ENCODE peak calls at places on chromosome 21, in five cellular contexts. G, B, K, Z and Y are unnamed samples. For H3K27me3 and H3K36me3, the result is how much of the 10 kb centered on the place peaks cover.

GRCh38 chr21:32921632-32922230 is 104.0 kb upstream of the OLIG2 start:
- DNase-seq in B (peak), Z (peak), G (no peak), K (no peak), Y (peak)

GRCh38 chr21:43908167-43908566 is 43.1 kb downstream of the AGPAT3 start:
- DNase-seq in Z (no peak), K (no peak), B (no peak), G (no peak), Y (no peak)

GRCh38 chr21:31604591-31605190 is 54.8 kb upstream of the SOD1 start:
- DNase-seq in Z (peak), K (peak), B (peak), G (peak), Y (peak)

GRCh38 chr21:35208117-35208516 is 159.0 kb upstream of the RUNX1 start:
- DNase-seq in Z (no peak), B (no peak), K (no peak), G (no peak), Y (no peak)

GRCh38 chr21:20971296-20971921 is 26.8 kb upstream of the NCAM2 start:
- DNase-seq in G (no peak), Z (peak), K (peak), B (no peak), Y (peak)

GRCh38 chr21:27550258-27550657 is 583.4 kb upstream of the ADAMTS5 start:
- DNase-seq in Z (no peak), B (no peak), K (no peak), G (no peak), Y (no peak)

GRCh38 chr21:32958288-32958992 is 67.3 kb upstream of the OLIG2 start:
- DNase-seq in K (peak), G (no peak), B (no peak), Z (no peak), Y (no peak)

GRCh38 chr21:32426592-32427051 is 14.1 kb downstream of the EVA1C start:
- DNase-seq in B (no peak), Z (no peak), G (no peak), K (no peak), Y (no peak)

GRCh38 chr21:35436899-35437298 is 387.8 kb upstream of the RUNX1 start:
- DNase-seq in K (no peak), Z (no peak), G (no peak), B (peak), Y (no peak)

GRCh38 chr21:46253610-46254124 is 25.1 kb upstream of the LSS start:
- DNase-seq in Z (no peak), G (no peak), K (peak), B (no peak), Y (no peak)

GRCh38 chr21:32336711-32337110 is 38.1 kb downstream of the MRAP start:
- DNase-seq in K (no peak), B (no peak), Z (peak), G (no peak), Y (no peak)

GRCh38 chr21:35438643-35439404 is 389.7 kb upstream of the RUNX1 start:
- DNase-seq in K (no peak), B (no peak), Z (no peak), G (no peak), Y (no peak)

GRCh38 chr21:16002872-16003466 is 273.2 kb downstream of the USP25 start:
- DNase-seq in B (no peak), G (no peak), Z (no peak), K (no peak), Y (no peak)

GRCh38 chr21:35475768-35476167 is 426.7 kb upstream of the RUNX1 start:
- DNase-seq in Z (no peak), B (no peak), K (no peak), G (no peak), Y (no peak)

GRCh38 chr21:35273331-35273730 is 224.2 kb upstream of the RUNX1 start:
- DNase-seq in B (no peak), G (no peak), Z (no peak), K (no peak), Y (peak)

GRCh38 chr21:46187251-46187650 is 3.0 kb upstream of the SPATC1L start:
- DNase-seq in Z (no peak), B (no peak), K (no peak), G (no peak), Y (no peak)

GRCh38 chr21:40393091-40393490 is 453.9 kb downstream of the DSCAM start:
- DNase-seq in G (no peak), Z (no peak), B (no peak), K (no peak), Y (no peak)

DNA sequence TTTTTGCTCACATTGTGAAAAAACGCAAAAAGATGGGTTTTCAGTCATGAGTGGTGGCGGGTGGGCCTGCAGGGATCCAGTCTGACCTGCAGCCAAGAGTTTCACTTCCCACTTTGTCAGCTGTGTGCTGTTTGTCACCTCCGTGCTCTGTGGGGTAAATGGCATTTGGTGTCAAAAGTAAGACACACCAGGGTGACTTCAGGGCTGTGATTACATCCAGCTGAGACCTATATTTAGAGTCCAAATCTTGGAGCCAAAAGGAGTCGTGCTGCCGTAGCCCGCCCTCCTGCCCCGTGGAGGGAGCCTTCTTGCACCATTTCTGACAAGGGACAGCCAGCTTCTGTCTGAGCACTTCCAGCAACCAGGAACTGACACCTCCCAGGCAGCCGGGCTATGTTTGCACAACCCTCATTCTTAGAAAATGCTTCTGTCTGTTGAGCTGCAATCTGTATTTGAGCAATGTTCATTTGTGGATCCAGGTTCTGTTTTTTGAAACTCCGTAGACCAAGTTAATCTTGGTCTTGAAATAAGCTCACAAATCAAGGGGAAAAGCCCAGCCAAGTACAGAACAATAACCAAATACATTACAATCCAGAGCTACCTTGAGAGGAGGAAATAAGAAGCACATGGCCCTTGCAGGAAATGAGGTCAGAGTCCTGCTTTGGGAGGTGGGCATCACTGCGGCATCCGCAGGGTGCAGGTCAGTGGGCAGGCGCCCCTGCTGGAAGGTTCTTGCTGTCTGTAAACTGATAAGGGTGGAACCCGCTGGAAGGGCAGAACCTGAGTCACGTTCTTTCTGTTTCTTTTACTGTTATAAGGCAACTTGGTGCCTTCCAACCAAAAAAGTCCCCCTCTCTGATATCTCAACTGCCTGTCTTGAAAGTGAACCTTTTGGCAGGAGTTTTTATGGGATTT is 14.4 kb downstream of the ABCG1 start:
- DNase-seq in G (peak), K (peak), Z (peak), B (no peak), Y (no peak)
- TF ChIP-seq CTCF in G (peak), K (peak), Z (no peak), B (no peak), Y (no peak)

GRCh38 chr21:41713495-41714281 is 53.2 kb downstream of the RIPK4 start:
- DNase-seq in K (no peak), Z (no peak), B (no peak), G (peak), Y (peak)
- H3K27me3 ChIP-seq in K (under half), Z (under half), B (under half), G (under half), Y (under half)

GRCh38 chr21:25970254-25970930 is 200.2 kb downstream of the APP start:
- DNase-seq in K (no peak), B (no peak), G (no peak), Z (peak), Y (no peak)
- H3K36me3 ChIP-seq in K (under half), B (under half), G (under half), Z (under half), Y (under half)

GRCh38 chr21:38249256-38249655 is 7.5 kb upstream of the KCNJ15 start:
- DNase-seq in B (no peak), Z (no peak), K (no peak), G (no peak), Y (no peak)

GRCh38 chr21:38249879-38250278 is 6.9 kb upstream of the KCNJ15 start:
- DNase-seq in G (no peak), K (no peak), Z (no peak), B (no peak), Y (no peak)

GRCh38 chr21:38254970-38255369 is 1.8 kb upstream of the KCNJ15 start:
- DNase-seq in Z (no peak), G (no peak), B (no peak), K (no peak), Y (no peak)

GRCh38 chr21:38247738-38248509 is 8.9 kb upstream of the KCNJ15 start:
- DNase-seq in B (no peak), Z (no peak), K (no peak), G (no peak), Y (no peak)

DNA sequence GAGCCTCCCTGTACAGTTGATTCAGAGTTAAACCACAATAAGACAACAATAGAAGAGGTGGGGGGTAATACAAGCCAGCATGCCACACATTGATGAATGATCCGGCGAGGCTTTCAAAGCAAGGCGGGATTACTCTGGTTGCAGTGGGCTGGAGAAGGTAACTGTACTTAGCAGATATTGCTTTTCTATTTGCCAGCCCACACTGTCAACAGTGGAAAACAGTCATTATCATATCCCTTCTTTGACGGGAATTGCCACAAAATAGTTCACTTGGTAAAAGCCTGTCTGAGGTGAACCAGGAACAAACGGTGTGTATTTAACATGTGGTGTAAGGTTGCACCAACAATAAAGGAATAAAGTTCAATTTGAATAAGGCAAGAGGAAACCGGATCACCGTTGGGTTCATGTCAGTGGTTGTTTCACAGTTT is 5.8 kb upstream of the KCNJ15 start:
- DNase-seq in B (no peak), Z (no peak), G (no peak), K (no peak), Y (no peak)
- TF ChIP-seq CTCF in B (no peak), Z (no peak), G (no peak), K (no peak), Y (no peak)

GRCh38 chr21:45009616-45010015 is 64.8 kb upstream of the ADARB1 start:
- DNase-seq in Z (no peak), B (no peak), K (no peak), G (no peak), Y (no peak)
- H3K27me3 ChIP-seq in Z (under half), B (under half), K (under half), G (under half), Y (under half)